ENCODE peak calls at places on chromosomes 4 and X, in six cellular contexts. O is mesothelial cell of epicardium, H is progenitor cell of endocrine pancreas, B is psoas muscle, V is keratinocyte, I is foreskin fibroblast. F is an unnamed sample.
A peak's percentile ranks its signal among the peaks of the same experiment; 100 is the strongest.

GRCh38 chrX:118530537-118530936 is 34.9 kb downstream of the DOCK11 start:
- DNase-seq in O (no peak), H (no peak), B (no peak), V (no peak), I (peak; percentile 76), F (no peak)

GRCh38 chr4:155565330-155565729 is 101.3 kb upstream of the GUCY1A1 start:
- DNase-seq in O (no peak), H (no peak), B (no peak), V (no peak), I (no peak), F (no peak)

GRCh38 chr4:53852343-53852742 is 212.1 kb downstream of the CHIC2 start:
- DNase-seq in O (no peak), H (no peak), B (no peak), V (no peak), I (peak; percentile 61), F (no peak)

GRCh38 chr4:6050551-6050950 is 32.3 kb upstream of the C4orf50 start:
- DNase-seq in O (no peak), H (no peak), B (no peak), V (no peak), I (no peak), F (no peak)

GRCh38 chrX:68249401-68249831 is 183.9 kb downstream of the OPHN1 start:
- DNase-seq in O (no peak), H (no peak), B (peak; percentile 33), V (no peak), I (no peak), F (no peak)

GRCh38 chrX:65581661-65582339 is 47.2 kb upstream of the LAS1L start:
- DNase-seq in O (peak; percentile 56), H (peak; percentile 26), B (peak; percentile 37), V (no peak), I (peak; percentile 79), F (peak; percentile 51)

GRCh38 chr4:110998308-110998707 is 375.4 kb upstream of the PITX2 start:
- DNase-seq in O (no peak), H (no peak), B (no peak), V (no peak), I (no peak), F (no peak)

GRCh38 chrX:133570549-133570948 is 155.3 kb upstream of the GPC4 start:
- DNase-seq in O (no peak), H (no peak), B (no peak), V (no peak), I (peak; percentile 32), F (no peak)

GRCh38 chr4:79852305-79852730 is 220.7 kb downstream of the ANTXR2 start:
- DNase-seq in O (no peak), H (no peak), B (peak; percentile 28), V (no peak), I (peak; percentile 66), F (no peak)

GRCh38 chr4:75939890-75940691 is 722 bp downstream of the NAAA start:
- DNase-seq in O (peak; percentile 51), H (peak; percentile 36), B (peak; percentile 79), V (no peak), I (peak; percentile 75), F (peak; percentile 76)

GRCh38 chr4:156251373-156252065 is 297.9 kb upstream of the CTSO start:
- DNase-seq in O (no peak), H (no peak), B (no peak), V (no peak), I (no peak), F (no peak)

GRCh38 chr4:169621754-169622481 is 1.5 kb downstream of the CLCN3 start:
- DNase-seq in O (no peak), H (no peak), B (no peak), V (no peak), I (peak; percentile 47), F (no peak)

GRCh38 chr4:169619518-169619957 is 840 bp upstream of the CLCN3 start:
- DNase-seq in O (peak; percentile 48), H (peak; percentile 20), B (no peak), V (no peak), I (peak; percentile 79), F (peak; percentile 19)

GRCh38 chr4:169620846-169621228 is 459 bp downstream of the CLCN3 start:
- DNase-seq in O (peak; percentile 40), H (no peak), B (no peak), V (no peak), I (peak; percentile 22), F (peak; percentile 13)

GRCh38 chr4:169618986-169619385 is 1.4 kb upstream of the CLCN3 start:
- DNase-seq in O (no peak), H (no peak), B (no peak), V (no peak), I (no peak), F (no peak)

GRCh38 chr4:169619958-169620845 is at the start of gene CLCN3:
- DNase-seq in O (peak; percentile 90), H (peak; percentile 94), B (peak; percentile 97), V (no peak), I (peak; percentile 100), F (peak; percentile 96)
- TF ChIP-seq CTCF in O (no peak), H (no peak), B (no peak), V (no peak), I (no peak), F (no peak)

DNA sequence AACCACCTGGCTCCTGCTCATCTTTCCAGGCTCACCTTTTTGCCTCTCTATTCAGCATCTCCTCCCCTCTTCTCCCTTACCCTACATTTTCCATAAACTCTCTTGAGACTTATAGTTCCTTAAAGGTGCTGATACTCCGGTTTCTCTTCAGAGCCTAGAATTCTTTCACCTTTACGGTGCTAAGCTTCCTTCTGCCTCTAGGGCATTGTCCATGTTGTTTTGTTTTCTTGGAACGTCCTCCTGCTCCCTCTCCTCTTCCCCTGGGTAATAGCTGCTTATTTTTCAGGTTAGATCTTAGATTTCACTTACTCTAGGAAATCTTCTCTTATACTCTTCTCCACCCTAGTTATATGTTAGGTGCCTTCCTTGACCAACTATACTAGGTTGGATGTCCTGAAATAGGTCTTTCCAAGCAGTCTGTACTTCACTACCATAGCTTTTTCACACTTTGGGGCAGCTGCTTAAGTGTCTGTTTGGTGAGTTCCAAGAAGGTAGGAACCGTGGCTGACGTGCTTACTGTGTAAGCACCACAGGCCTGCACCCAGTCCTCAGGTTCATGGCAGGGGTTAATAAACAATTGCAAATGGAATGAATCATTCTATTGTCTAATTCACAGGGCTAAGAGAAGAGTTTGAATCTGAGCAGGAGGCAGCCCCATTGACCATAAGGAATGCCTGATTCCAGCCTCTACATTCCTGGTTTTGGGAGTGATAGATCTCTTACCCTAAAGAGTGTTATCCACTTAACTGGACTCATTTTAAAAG is 227.5 kb downstream of the MGST2 start:
- DNase-seq in O (no peak), H (no peak), B (no peak), V (no peak), I (no peak), F (no peak)
- TF ChIP-seq CTCF in O (no peak), H (no peak), B (no peak), V (peak; percentile 33), I (no peak), F (no peak)

GRCh38 chr4:128247906-128248305 is 39.7 kb downstream of the PGRMC2 start:
- DNase-seq in O (no peak), H (no peak), B (no peak), V (no peak), I (no peak), F (no peak)
- TF ChIP-seq CTCF in O (no peak), H (no peak), B (no peak), V (no peak), I (no peak), F (no peak)

GRCh38 chr4:38940476-38940875 is 72.9 kb downstream of the FAM114A1 start:
- DNase-seq in O (no peak), H (no peak), B (no peak), V (no peak), I (no peak), F (no peak)

GRCh38 chr4:38930696-38931095 is 63.1 kb downstream of the FAM114A1 start:
- DNase-seq in O (no peak), H (no peak), B (no peak), V (no peak), I (no peak), F (no peak)

GRCh38 chr4:38939150-38939549 is 71.5 kb downstream of the FAM114A1 start:
- DNase-seq in O (no peak), H (no peak), B (no peak), V (no peak), I (no peak), F (no peak)

GRCh38 chr4:38931125-38931524 is 63.5 kb downstream of the FAM114A1 start:
- DNase-seq in O (no peak), H (no peak), B (no peak), V (no peak), I (no peak), F (no peak)

DNA sequence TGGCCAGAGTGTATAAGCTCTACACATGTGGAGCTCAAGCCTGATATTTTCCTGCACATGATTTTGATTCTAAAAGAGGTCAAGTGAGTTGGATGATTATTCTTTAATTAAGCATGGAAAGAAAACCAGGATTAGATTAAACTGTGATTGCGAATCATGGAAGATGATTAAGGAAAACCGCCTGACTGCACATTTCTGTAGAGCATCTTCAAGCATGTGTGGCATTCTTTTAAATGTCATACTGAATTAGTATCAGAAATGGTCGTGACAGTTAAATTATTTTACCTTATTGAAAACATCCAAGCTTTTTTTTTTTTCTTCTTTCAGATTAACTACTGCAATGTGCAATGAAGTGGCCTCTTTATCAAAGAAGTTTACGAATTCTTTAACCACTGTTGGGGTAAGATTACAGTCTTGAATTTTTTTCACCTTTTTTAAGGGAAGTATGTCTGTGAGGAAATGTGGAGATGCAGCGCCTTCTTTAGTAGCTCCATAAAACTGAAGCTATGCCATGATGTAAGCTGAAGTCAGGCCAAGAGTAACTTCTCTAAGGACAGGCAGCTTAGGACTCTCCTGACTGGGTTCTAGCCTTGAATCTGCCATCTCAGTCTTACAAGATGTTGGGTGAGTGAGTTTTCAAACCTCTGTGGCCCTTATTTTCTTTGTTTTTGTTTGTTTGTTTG is 67.9 kb downstream of the FAM114A1 start:
- DNase-seq in O (no peak), H (no peak), B (no peak), V (no peak), I (no peak), F (no peak)
- TF ChIP-seq CTCF in O (no peak), H (no peak), B (no peak), V (no peak), I (no peak), F (no peak)